ENCODE peak calls at places on chromosomes 2 and 18, in six cellular contexts. P is Caki2, A is left kidney, T is ACHN, L is fibroblast of gingiva, E is upper lobe of right lung. I is an unnamed sample.

GRCh38 chr2:68774569-68775271 is 40.1 kb downstream of the ARHGAP25 start:
- DNase-seq in L (no peak), A (peak), E (peak), T (no peak), P (no peak), I (peak)

GRCh38 chr2:199797431-199797830 is 53.6 kb downstream of the FTCDNL1 start:
- DNase-seq in T (no peak), A (no peak), P (no peak), L (no peak), E (no peak), I (no peak)

GRCh38 chr2:101473581-101473910 is 1.4 kb downstream of the RFX8 start:
- DNase-seq in L (peak), T (no peak), P (no peak), E (no peak), A (no peak), I (no peak)

GRCh38 chr2:114933671-114934241 is 491.3 kb downstream of the DPP10 start:
- DNase-seq in L (no peak), E (no peak), T (no peak), A (no peak), P (no peak), I (no peak)

GRCh38 chr2:234001380-234001993 is 49.0 kb upstream of the SPP2 start:
- DNase-seq in A (peak), L (no peak), P (no peak), E (no peak), T (no peak), I (no peak)

GRCh38 chr18:34760444-34760843 is 50.3 kb downstream of the DTNA start:
- DNase-seq in A (no peak), E (no peak), L (no peak), P (no peak), T (no peak), I (no peak)

GRCh38 chr2:188416367-188416766 is 124.7 kb downstream of the GULP1 start:
- DNase-seq in E (no peak), L (no peak), T (peak), A (no peak), P (peak), I (no peak)

GRCh38 chr2:230758566-230759480 is 46.2 kb downstream of the CAB39 start:
- DNase-seq in L (peak), T (no peak), E (no peak), P (no peak), A (no peak), I (no peak)

GRCh38 chr2:6960659-6961058 is 43.4 kb downstream of the RNF144A start:
- DNase-seq in A (no peak), L (peak), T (no peak), P (no peak), E (no peak), I (no peak)

GRCh38 chr18:3345885-3346284 is 84.0 kb downstream of the MYL12B start:
- DNase-seq in A (no peak), L (peak), E (no peak), T (no peak), P (no peak), I (no peak)

GRCh38 chr18:30132959-30133358 is 909.6 kb downstream of the DSC3 start:
- DNase-seq in E (no peak), A (no peak), L (no peak), P (no peak), T (no peak), I (no peak)

GRCh38 chr2:98909381-98910211 is 26.4 kb downstream of the CRACDL start:
- DNase-seq in A (peak), E (peak), L (peak), P (no peak), T (peak), I (peak)

GRCh38 chr2:52976132-52976949 is 791.3 kb upstream of the CHAC2 start:
- DNase-seq in E (no peak), A (peak), L (no peak), P (peak), T (peak), I (no peak)

GRCh38 chr18:8978394-8978793 is 124.1 kb upstream of the NDUFV2 start:
- DNase-seq in L (no peak), T (no peak), P (peak), E (no peak), A (peak), I (no peak)

GRCh38 chr2:65299246-65299645 is 71.6 kb downstream of the ACTR2 start:
- DNase-seq in T (no peak), L (no peak), A (no peak), E (no peak), P (peak), I (no peak)

GRCh38 chr18:51342815-51343214 is 145.3 kb upstream of the MEX3C start:
- DNase-seq in E (no peak), A (no peak), L (peak), P (peak), T (no peak), I (no peak)

GRCh38 chr2:9205963-9206948 is at the start of gene ASAP2:
- DNase-seq in L (peak), E (peak), P (peak), A (peak), T (peak), I (no peak)

GRCh38 chr2:45541450-45541849 is 69.6 kb downstream of the SRBD1 start:
- DNase-seq in T (no peak), A (no peak), L (no peak), E (no peak), P (peak), I (no peak)

GRCh38 chr18:34723143-34723542 is 13.0 kb downstream of the DTNA start:
- DNase-seq in A (no peak), L (peak), T (no peak), E (no peak), P (no peak), I (no peak)

GRCh38 chr2:25043241-25043867 is 1.5 kb downstream of the EFR3B start:
- DNase-seq in T (peak), A (no peak), P (peak), L (peak), E (no peak), I (no peak)

GRCh38 chr18:59792353-59792752 is 95.1 kb upstream of the CCBE1 start:
- DNase-seq in L (no peak), A (no peak), P (no peak), E (no peak), T (no peak), I (no peak)

GRCh38 chr2:218472980-218473379 is 54.1 kb downstream of the VIL1 start:
- DNase-seq in A (no peak), P (no peak), L (no peak), E (no peak), T (no peak), I (no peak)

GRCh38 chr2:40786636-40787035 is 334.7 kb upstream of the SLC8A1 start:
- DNase-seq in A (no peak), P (no peak), T (no peak), E (no peak), L (no peak), I (no peak)

GRCh38 chr2:156083707-156084494 is 248.6 kb downstream of the NR4A2 start:
- DNase-seq in E (no peak), P (peak), L (no peak), A (no peak), T (no peak), I (no peak)

GRCh38 chr2:120552800-120553471 is 182.7 kb upstream of the GLI2 start:
- DNase-seq in L (peak), E (peak), P (peak), T (peak), A (peak), I (peak)

GRCh38 chr2:174597347-174598047 is at the start of gene WIPF1:
- DNase-seq in A (no peak), L (peak), E (no peak), P (no peak), T (no peak), I (no peak)

GRCh38 chr2:181005326-181005655 is 24.9 kb downstream of the UBE2E3 start:
- DNase-seq in L (no peak), P (no peak), T (no peak), E (no peak), A (no peak), I (no peak)

GRCh38 chr2:41791523-41791922 is 256.3 kb upstream of the PKDCC start:
- DNase-seq in A (peak), T (peak), E (no peak), L (peak), P (peak), I (no peak)

GRCh38 chr2:30780776-30781330 is 26.4 kb downstream of the CAPN13 start:
- DNase-seq in L (no peak), A (no peak), E (no peak), T (no peak), P (no peak), I (peak)

GRCh38 chr2:85785027-85785822 is 31.4 kb downstream of the ATOH8 start:
- DNase-seq in E (peak), A (peak), L (peak), T (peak), P (no peak), I (no peak)

GRCh38 chr2:100755441-100755840 is 64.5 kb upstream of the NPAS2 start:
- DNase-seq in T (no peak), L (peak), A (no peak), P (no peak), E (no peak), I (no peak)

GRCh38 chr2:241893265-241893664 is 23.7 kb downstream of the RTP5 start:
- DNase-seq in T (no peak), P (no peak), L (no peak), E (peak), A (no peak), I (peak)

GRCh38 chr18:45061359-45061758 is 380.7 kb downstream of the SETBP1 start:
- DNase-seq in T (no peak), P (no peak), A (peak), E (no peak), L (no peak), I (no peak)

GRCh38 chr2:37802106-37802791 is 122.8 kb upstream of the RMDN2 start:
- DNase-seq in A (no peak), L (no peak), P (no peak), T (no peak), E (peak), I (no peak)

GRCh38 chr2:235563056-235563777 is 69.4 kb downstream of the AGAP1 start:
- DNase-seq in P (no peak), E (no peak), T (no peak), A (peak), L (no peak), I (no peak)

GRCh38 chr18:5895886-5896740 is 791 bp upstream of the TMEM200C start:
- DNase-seq in L (no peak), A (peak), E (peak), T (peak), P (peak), I (peak)

GRCh38 chr2:152320166-152320565 is 14.8 kb upstream of the FMNL2 start:
- DNase-seq in A (no peak), T (no peak), E (no peak), L (peak), P (no peak), I (no peak)

GRCh38 chr2:205496370-205496769 is 185.9 kb upstream of the NRP2 start:
- DNase-seq in A (no peak), P (no peak), T (no peak), L (no peak), E (no peak), I (no peak)

I was measured in mesenteric fat pad.